ENCODE peak calls at places on chromosomes 1 and 21, in seven cellular contexts. J, K, M, F, A, L and O are unnamed samples.

GRCh38 chr1:3568815-3569435 is 42.4 kb downstream of the MEGF6 start:
- DNase-seq in J (no peak), K (no peak), M (no peak), F (no peak), A (no peak), L (no peak), O (no peak)

GRCh38 chr21:32306021-32306780 is 7.5 kb downstream of the MRAP start:
- DNase-seq in J (no peak), K (no peak), M (no peak), F (no peak), A (peak; percentile 66), L (peak; percentile 96), O (no peak)

GRCh38 chr1:197770243-197770642 is 5.0 kb downstream of the DENND1B start:
- DNase-seq in J (no peak), K (no peak), M (no peak), F (no peak), A (no peak), L (no peak), O (no peak)

GRCh38 chr1:24257373-24257772 is 61.8 kb upstream of the GRHL3 start:
- DNase-seq in J (no peak), K (no peak), M (no peak), F (no peak), A (no peak), L (no peak), O (no peak)

GRCh38 chr21:20647603-20648002 is 350.6 kb upstream of the NCAM2 start:
- DNase-seq in J (no peak), K (no peak), M (no peak), F (no peak), A (no peak), L (no peak), O (no peak)

GRCh38 chr21:39125752-39126485 is 57.3 kb downstream of the PSMG1 start:
- DNase-seq in J (no peak), K (no peak), M (peak; percentile 57), F (peak; percentile 49), A (peak; percentile 85), L (peak; percentile 40), O (no peak)

GRCh38 chr21:46661211-46661625 is 25.7 kb downstream of the PRMT2 start:
- DNase-seq in J (peak; percentile 71), K (no peak), M (no peak), F (peak; percentile 23), A (peak; percentile 89), L (no peak), O (no peak)

GRCh38 chr1:48236716-48237470 is 14.4 kb downstream of the SLC5A9 start:
- DNase-seq in J (peak; percentile 20), K (no peak), M (peak; percentile 38), F (no peak), A (no peak), L (peak; percentile 33), O (peak; percentile 2)

GRCh38 chr1:54996359-54996868 is 2.3 kb upstream of the BSND start:
- DNase-seq in J (peak; percentile 95), K (peak; percentile 70), M (no peak), F (peak; percentile 50), A (peak; percentile 84), L (peak; percentile 40), O (peak; percentile 27)

GRCh38 chr1:44655609-44656008 is 18.7 kb downstream of the TMEM53 start:
- DNase-seq in J (no peak), K (no peak), M (peak; percentile 12), F (no peak), A (no peak), L (no peak), O (no peak)

GRCh38 chr21:38468989-38469388 is 29.3 kb downstream of the ERG start:
- DNase-seq in J (no peak), K (no peak), M (no peak), F (no peak), A (no peak), L (no peak), O (no peak)

GRCh38 chr1:11713095-11713494 is 21.6 kb downstream of the DRAXIN start:
- DNase-seq in J (no peak), K (no peak), M (no peak), F (no peak), A (no peak), L (no peak), O (no peak)

GRCh38 chr1:56948403-56949023 is 17.3 kb downstream of the C8B start:
- DNase-seq in J (no peak), K (no peak), M (no peak), F (no peak), A (no peak), L (no peak), O (no peak)

GRCh38 chr1:113438505-113439271 is 48.4 kb downstream of the MAGI3 start:
- DNase-seq in J (no peak), K (no peak), M (no peak), F (no peak), A (no peak), L (no peak), O (no peak)

GRCh38 chr1:204493882-204494280 is 724 bp downstream of the PIK3C2B start:
- DNase-seq in J (no peak), K (no peak), M (peak; percentile 86), F (peak; percentile 19), A (peak; percentile 25), L (peak; percentile 25), O (no peak)

GRCh38 chr1:87869563-87869962 is 540.9 kb downstream of the LMO4 start:
- DNase-seq in J (no peak), K (no peak), M (no peak), F (no peak), A (no peak), L (no peak), O (no peak)

GRCh38 chr1:50615036-50615750 is 191.9 kb upstream of the DMRTA2 start:
- DNase-seq in J (no peak), K (no peak), M (no peak), F (no peak), A (no peak), L (no peak), O (no peak)

GRCh38 chr1:87089823-87090222 is 175.4 kb downstream of the HS2ST1 start:
- DNase-seq in J (no peak), K (no peak), M (no peak), F (no peak), A (no peak), L (no peak), O (no peak)

GRCh38 chr1:67459068-67459467 is 28.9 kb upstream of the SERBP1 start:
- DNase-seq in J (no peak), K (no peak), M (peak; percentile 25), F (no peak), A (peak; percentile 87), L (no peak), O (no peak)

GRCh38 chr1:224769987-224770693 is 154.0 kb downstream of the CNIH3 start:
- DNase-seq in J (no peak), K (no peak), M (no peak), F (no peak), A (no peak), L (peak; percentile 31), O (no peak)

GRCh38 chr1:203627819-203628184 is 1.2 kb downstream of the ATP2B4 start:
- DNase-seq in J (no peak), K (no peak), M (peak; percentile 58), F (peak; percentile 36), A (no peak), L (no peak), O (no peak)

GRCh38 chr21:42388740-42389448 is 7.0 kb downstream of the TMPRSS3 start:
- DNase-seq in J (peak; percentile 28), K (no peak), M (no peak), F (no peak), A (no peak), L (no peak), O (no peak)

GRCh38 chr1:87174726-87175237 is 153.9 kb upstream of the LMO4 start:
- DNase-seq in J (no peak), K (no peak), M (peak; percentile 72), F (no peak), A (no peak), L (no peak), O (no peak)

GRCh38 chr1:89724369-89725015 is 91.6 kb downstream of the LRRC8C start:
- DNase-seq in J (no peak), K (no peak), M (no peak), F (no peak), A (no peak), L (no peak), O (peak; percentile 36)

GRCh38 chr1:30809514-30810263 is 52.1 kb upstream of the LAPTM5 start:
- DNase-seq in J (no peak), K (peak; percentile 9), M (peak; percentile 80), F (no peak), A (peak; percentile 58), L (no peak), O (no peak)

GRCh38 chr1:36769886-36770830 is 264.2 kb downstream of the GRIK3 start:
- DNase-seq in J (no peak), K (peak; percentile 2), M (no peak), F (no peak), A (peak; percentile 62), L (no peak), O (no peak)

GRCh38 chr1:4424254-4424653 is 230.2 kb upstream of the AJAP1 start:
- DNase-seq in J (no peak), K (no peak), M (no peak), F (no peak), A (no peak), L (no peak), O (no peak)